ENCODE peak calls at places on chromosome 2, in four cellular contexts. B, R, W and C are unnamed samples.
A peak's percentile ranks its signal among the peaks of the same experiment; 100 is the strongest.

GRCh38 chr2:67626076-67626475 is 228.9 kb downstream of the ETAA1 start:
- DNase-seq in B (no peak), R (no peak), W (no peak), C (no peak)

GRCh38 chr2:86414996-86415395 is 26.2 kb upstream of the KDM3A start:
- DNase-seq in B (no peak), R (no peak), W (no peak), C (no peak)

GRCh38 chr2:234137400-234138014 is 87.0 kb downstream of the SPP2 start:
- DNase-seq in B (peak; percentile 21), R (no peak), W (peak; percentile 21), C (peak; percentile 69)

GRCh38 chr2:42139141-42139540 is 30.0 kb upstream of the EML4 start:
- DNase-seq in B (no peak), R (no peak), W (no peak), C (peak; percentile 30)

GRCh38 chr2:214410918-214411554 is at the start of gene VWC2L:
- DNase-seq in B (peak; percentile 76), R (peak; percentile 77), W (peak; percentile 1), C (peak; percentile 80)

GRCh38 chr2:128442053-128442751 is 123.5 kb upstream of the HS6ST1 start:
- DNase-seq in B (peak; percentile 16), R (peak; percentile 63), W (no peak), C (peak; percentile 34)

GRCh38 chr2:230564805-230565779 is 147.6 kb upstream of the CAB39 start:
- DNase-seq in B (peak; percentile 63), R (no peak), W (no peak), C (peak; percentile 68)

GRCh38 chr2:200862532-200863000 is 1.9 kb downstream of the CLK1 start:
- DNase-seq in B (peak; percentile 88), R (no peak), W (no peak), C (peak; percentile 80)

GRCh38 chr2:72605836-72606442 is 219.9 kb downstream of the EXOC6B start:
- DNase-seq in B (peak; percentile 39), R (no peak), W (peak; percentile 15), C (peak; percentile 60)

GRCh38 chr2:158619496-158619895 is 162.7 kb downstream of the PKP4 start:
- DNase-seq in B (peak; percentile 57), R (no peak), W (no peak), C (peak; percentile 67)

GRCh38 chr2:23637011-23637778 is 252.2 kb downstream of the KLHL29 start:
- DNase-seq in B (peak; percentile 78), R (peak; percentile 79), W (no peak), C (peak; percentile 63)

GRCh38 chr2:113217455-113218282 is 43.9 kb downstream of the PSD4 start:
- DNase-seq in B (no peak), R (peak; percentile 54), W (no peak), C (peak; percentile 48)

GRCh38 chr2:211946960-211947359 is 591.6 kb downstream of the ERBB4 start:
- DNase-seq in B (no peak), R (no peak), W (no peak), C (no peak)

GRCh38 chr2:28750316-28751101 is 1.1 kb upstream of the PPP1CB start:
- DNase-seq in B (peak; percentile 50), R (no peak), W (no peak), C (peak; percentile 66)

GRCh38 chr2:235551965-235552364 is 58.1 kb downstream of the AGAP1 start:
- DNase-seq in B (peak; percentile 48), R (no peak), W (peak; percentile 70), C (peak; percentile 64)

GRCh38 chr2:112163541-112163981 is 25.4 kb downstream of the FBLN7 start:
- DNase-seq in B (no peak), R (peak; percentile 38), W (no peak), C (peak; percentile 35)

GRCh38 chr2:126599062-126599461 is 56.9 kb upstream of the GYPC start:
- DNase-seq in B (no peak), R (no peak), W (no peak), C (no peak)

GRCh38 chr2:241821460-241822263 is 12.7 kb downstream of the NEU4 start:
- DNase-seq in B (no peak), R (peak; percentile 59), W (no peak), C (no peak)

GRCh38 chr2:136052374-136053362 is 65.3 kb downstream of the CXCR4 start:
- DNase-seq in B (no peak), R (no peak), W (no peak), C (no peak)

DNA sequence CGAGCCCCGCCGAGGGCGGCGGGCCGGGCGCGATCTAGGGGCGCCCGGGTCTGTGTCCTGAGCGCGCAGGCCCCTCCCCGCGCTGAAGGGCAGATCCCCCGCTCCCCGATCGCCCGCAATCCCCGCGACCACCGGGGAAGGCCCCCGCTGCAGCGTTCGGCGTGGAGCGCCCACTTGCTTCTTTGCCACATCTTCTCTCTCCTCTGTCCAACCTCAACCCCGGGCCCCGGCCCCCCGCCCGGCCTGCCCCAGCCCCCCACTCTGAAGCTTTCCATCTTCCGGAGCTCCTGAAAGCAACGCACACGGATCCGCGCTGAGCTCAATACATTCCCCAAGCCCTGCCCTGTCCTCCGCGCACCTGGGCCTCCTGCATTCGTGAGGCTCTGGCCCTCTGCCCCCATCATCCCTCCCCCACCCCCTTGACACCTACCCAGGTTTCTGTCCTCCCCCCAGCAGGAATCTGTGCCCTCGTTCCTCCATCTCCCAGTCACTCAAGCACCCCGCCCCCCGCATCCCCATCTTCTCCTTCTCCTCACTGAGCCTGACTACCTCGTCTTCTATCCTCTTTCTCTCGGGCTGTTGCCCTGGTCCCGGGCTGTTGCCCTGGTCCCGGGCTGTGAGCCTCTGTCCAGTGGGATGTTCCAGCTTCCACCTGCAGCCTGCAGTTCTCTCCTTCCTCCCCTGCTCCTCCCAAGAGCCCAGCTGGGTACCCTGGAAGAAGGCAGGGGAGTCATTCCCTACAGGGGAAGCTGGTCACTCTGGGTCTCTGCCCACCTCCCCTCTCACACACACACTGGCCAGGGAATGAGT is 7.8 kb downstream of the SPEG start:
- DNase-seq in B (no peak), R (peak; percentile 64), W (no peak), C (no peak)
- H3K4me3 ChIP-seq in B (peak overlapping the region; percentile 91), R (peak overlapping the region; percentile 85), W (peak overlapping the region; percentile 90), C (peak overlapping the region; percentile 59)

GRCh38 chr2:156151351-156151750 is 181.2 kb downstream of the NR4A2 start:
- DNase-seq in B (no peak), R (no peak), W (no peak), C (no peak)

GRCh38 chr2:156155319-156155718 is 177.2 kb downstream of the NR4A2 start:
- DNase-seq in B (no peak), R (no peak), W (no peak), C (no peak)

GRCh38 chr2:156157670-156158069 is 174.9 kb downstream of the NR4A2 start:
- DNase-seq in B (no peak), R (no peak), W (no peak), C (no peak)

GRCh38 chr2:156156580-156156979 is 175.9 kb downstream of the NR4A2 start:
- DNase-seq in B (no peak), R (no peak), W (no peak), C (no peak)
- TF ChIP-seq CTCF in B (no peak), R (no peak), W (no peak), C (peak; percentile 16)

GRCh38 chr2:141565597-141565996 is 565.2 kb downstream of the LRP1B start:
- DNase-seq in B (no peak), R (no peak), W (no peak), C (no peak)
- H3K4me3 ChIP-seq in B (no peak overlapping the region), R (no peak overlapping the region), W (no peak overlapping the region), C (no peak overlapping the region)

GRCh38 chr2:6831229-6831628 is 34.5 kb downstream of the CMPK2 start:
- DNase-seq in B (no peak), R (no peak), W (no peak), C (no peak)

GRCh38 chr2:6827516-6828298 is 38.0 kb downstream of the CMPK2 start:
- DNase-seq in B (peak; percentile 7), R (no peak), W (no peak), C (peak; percentile 27)

GRCh38 chr2:6826081-6826913 is 39.4 kb downstream of the CMPK2 start:
- DNase-seq in B (peak; percentile 87), R (no peak), W (peak; percentile 26), C (peak; percentile 85)

GRCh38 chr2:6824962-6825361 is 40.7 kb downstream of the CMPK2 start:
- DNase-seq in B (peak; percentile 75), R (no peak), W (no peak), C (peak; percentile 84)

DNA sequence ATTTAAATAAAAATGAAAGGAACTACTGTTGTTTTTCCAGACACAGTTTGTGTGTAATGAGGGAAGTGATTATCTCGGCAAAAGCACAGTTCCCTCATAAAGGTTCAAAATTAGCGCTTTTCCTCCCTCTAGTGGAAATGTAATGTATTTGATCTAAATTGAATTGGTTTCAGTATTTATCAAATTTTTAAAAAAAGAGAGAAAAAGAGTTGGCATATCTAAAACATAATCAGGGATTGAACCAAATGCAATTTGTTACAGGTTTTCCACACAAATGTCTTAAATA is 37.5 kb downstream of the CMPK2 start:
- DNase-seq in B (peak; percentile 54), R (no peak), W (no peak), C (peak; percentile 79)
- TF ChIP-seq CTCF in B (peak; percentile 49), R (peak; percentile 39), W (peak; percentile 35), C (peak; percentile 57)

DNA sequence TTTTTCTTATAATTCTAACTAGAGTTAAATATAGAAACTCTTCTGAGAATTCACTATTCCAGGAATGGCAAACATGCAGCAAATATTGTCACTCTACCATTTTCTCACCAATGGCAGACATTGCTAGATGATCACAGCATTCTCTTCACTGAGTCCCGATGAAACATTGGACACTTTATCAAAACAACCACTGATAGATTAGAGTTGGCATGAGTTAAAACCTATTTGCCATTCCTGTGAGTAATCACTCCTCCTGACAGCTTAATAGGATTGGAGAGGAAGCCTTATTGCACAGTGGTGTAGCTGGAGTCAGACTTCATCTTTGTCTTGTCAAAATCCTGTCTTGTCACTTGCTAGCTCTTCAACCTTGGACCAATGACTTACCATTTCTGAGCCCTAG is 163.9 kb upstream of the THUMPD2 start:
- DNase-seq in B (peak; percentile 33), R (no peak), W (no peak), C (peak; percentile 7)
- H3K4me3 ChIP-seq in B (no peak overlapping the region), R (no peak overlapping the region), W (no peak overlapping the region), C (no peak overlapping the region)

GRCh38 chr2:237927135-237927534 is 39.7 kb upstream of the UBE2F start:
- DNase-seq in B (no peak), R (no peak), W (no peak), C (peak; percentile 8)
- TF ChIP-seq CTCF in B (no peak), R (no peak), W (no peak), C (no peak)

GRCh38 chr2:101740555-101740964 is 43.1 kb downstream of the MAP4K4 start:
- DNase-seq in B (peak; percentile 37), R (no peak), W (no peak), C (no peak)
- H3K4me3 ChIP-seq in B (no peak overlapping the region), R (no peak overlapping the region), W (no peak overlapping the region), C (no peak overlapping the region)